ENCODE peak calls at places on chromosome 21, in six cellular contexts. One of them, this sample, is unnamed.

GRCh38 chr21:44521301-44521927 is 18.6 kb downstream of the KRTAP10-1 start:
- DNase-seq in amniotic stem cell: no peak
- DNase-seq in cardiac septum: peak
- DNase-seq in T-cell: no peak
- DNase-seq in naive thymus-derived CD8-positive, alpha-beta T cell: no peak
- DNase-seq in NCI-H748 treated with DMSO at 0.1 percent for 48 hours: no peak
- DNase-seq in this sample: no peak

GRCh38 chr21:36415375-36415774 is 30.2 kb downstream of the CHAF1B start:
- DNase-seq in amniotic stem cell: no peak
- DNase-seq in cardiac septum: no peak
- DNase-seq in T-cell: no peak
- DNase-seq in naive thymus-derived CD8-positive, alpha-beta T cell: no peak
- DNase-seq in NCI-H748 treated with DMSO at 0.1 percent for 48 hours: no peak
- DNase-seq in this sample: no peak

GRCh38 chr21:29376556-29376955 is 77.8 kb downstream of the BACH1 start:
- DNase-seq in amniotic stem cell: no peak
- DNase-seq in cardiac septum: no peak
- DNase-seq in T-cell: peak
- DNase-seq in naive thymus-derived CD8-positive, alpha-beta T cell: peak
- DNase-seq in NCI-H748 treated with DMSO at 0.1 percent for 48 hours: no peak
- DNase-seq in this sample: no peak

GRCh38 chr21:44972301-44972814 is 32.5 kb downstream of the SLX9 start:
- DNase-seq in amniotic stem cell: no peak
- DNase-seq in cardiac septum: no peak
- DNase-seq in T-cell: no peak
- DNase-seq in naive thymus-derived CD8-positive, alpha-beta T cell: no peak
- DNase-seq in NCI-H748 treated with DMSO at 0.1 percent for 48 hours: no peak
- DNase-seq in this sample: no peak

GRCh38 chr21:41817228-41817627 is 50.4 kb upstream of the RIPK4 start:
- DNase-seq in amniotic stem cell: peak
- DNase-seq in cardiac septum: peak
- DNase-seq in T-cell: no peak
- DNase-seq in naive thymus-derived CD8-positive, alpha-beta T cell: peak
- DNase-seq in NCI-H748 treated with DMSO at 0.1 percent for 48 hours: peak
- DNase-seq in this sample: no peak

GRCh38 chr21:37531402-37532042 is 164.9 kb downstream of the DYRK1A start:
- DNase-seq in amniotic stem cell: no peak
- DNase-seq in cardiac septum: peak
- DNase-seq in T-cell: no peak
- DNase-seq in naive thymus-derived CD8-positive, alpha-beta T cell: no peak
- DNase-seq in NCI-H748 treated with DMSO at 0.1 percent for 48 hours: no peak
- DNase-seq in this sample: no peak

GRCh38 chr21:37593740-37594471 is 227.3 kb downstream of the DYRK1A start:
- DNase-seq in amniotic stem cell: no peak
- DNase-seq in cardiac septum: no peak
- DNase-seq in T-cell: no peak
- DNase-seq in naive thymus-derived CD8-positive, alpha-beta T cell: no peak
- DNase-seq in NCI-H748 treated with DMSO at 0.1 percent for 48 hours: no peak
- DNase-seq in this sample: no peak

GRCh38 chr21:21740207-21740606 is 742.0 kb downstream of the NCAM2 start:
- DNase-seq in amniotic stem cell: no peak
- DNase-seq in cardiac septum: no peak
- DNase-seq in T-cell: no peak
- DNase-seq in naive thymus-derived CD8-positive, alpha-beta T cell: no peak
- DNase-seq in NCI-H748 treated with DMSO at 0.1 percent for 48 hours: no peak
- DNase-seq in this sample: no peak

This sample was measured in hippocampal formation.